ENCODE peak calls at places on chromosomes 7 and 10, in eight cellular contexts. C is heart left ventricle, D is spleen, G is tibial nerve, U is sigmoid colon, S is adrenal gland, A is IMR-90, Q is right lobe of liver. J is an unnamed sample.

GRCh38 chr10:100670828-100671479 is 74.4 kb upstream of the PAX2 start:
- DNase-seq in C (no peak), D (peak), G (no peak), U (no peak), S (no peak), A (no peak), Q (peak), J (peak)

GRCh38 chr7:43758029-43758860 is at the start of gene BLVRA:
- DNase-seq in C (peak), D (peak), G (peak), U (peak), S (peak), A (peak), Q (peak), J (peak)

GRCh38 chr10:80136134-80136571 is 3.6 kb downstream of the PLAC9 start:
- DNase-seq in C (peak), D (no peak), G (peak), U (peak), S (peak), A (peak), Q (no peak), J (no peak)

GRCh38 chr7:123569352-123569999 is 11.9 kb upstream of the NDUFA5 start:
- DNase-seq in C (no peak), D (no peak), G (no peak), U (no peak), S (no peak), A (no peak), Q (no peak), J (no peak)

GRCh38 chr10:61452655-61453641 is at the start of gene TMEM26:
- DNase-seq in C (peak), D (peak), G (no peak), U (peak), S (peak), A (peak), Q (peak), J (no peak)

GRCh38 chr7:101539784-101540183 is 89.3 kb downstream of the MYL10 start:
- DNase-seq in C (peak), D (no peak), G (no peak), U (no peak), S (no peak), A (no peak), Q (no peak), J (no peak)

GRCh38 chr10:6722616-6723004 is 142.5 kb upstream of the PRKCQ start:
- DNase-seq in C (no peak), D (no peak), G (no peak), U (no peak), S (no peak), A (peak), Q (no peak), J (no peak)

GRCh38 chr10:3495281-3495680 is 289.7 kb downstream of the KLF6 start:
- DNase-seq in C (no peak), D (no peak), G (no peak), U (no peak), S (no peak), A (no peak), Q (no peak), J (no peak)

GRCh38 chr7:118737935-118738334 is 513.4 kb downstream of the ANKRD7 start:
- DNase-seq in C (no peak), D (no peak), G (no peak), U (no peak), S (no peak), A (no peak), Q (no peak), J (no peak)

GRCh38 chr7:85630904-85631582 is 444.2 kb upstream of the SEMA3D start:
- DNase-seq in C (no peak), D (no peak), G (no peak), U (no peak), S (no peak), A (peak), Q (no peak), J (no peak)

GRCh38 chr7:95319570-95319969 is 4.8 kb downstream of the PON1 start:
- DNase-seq in C (no peak), D (no peak), G (no peak), U (no peak), S (no peak), A (no peak), Q (no peak), J (no peak)

GRCh38 chr7:95811846-95812445 is 39.6 kb downstream of the DYNC1I1 start:
- DNase-seq in C (no peak), D (no peak), G (no peak), U (no peak), S (peak), A (no peak), Q (no peak), J (no peak)

GRCh38 chr7:47325337-47325736 is 256.6 kb downstream of the TNS3 start:
- DNase-seq in C (no peak), D (no peak), G (no peak), U (no peak), S (no peak), A (no peak), Q (no peak), J (no peak)

GRCh38 chr10:121800146-121800545 is 127.7 kb downstream of the ATE1 start:
- DNase-seq in C (no peak), D (no peak), G (no peak), U (no peak), S (no peak), A (no peak), Q (no peak), J (no peak)

GRCh38 chr10:98878418-98878817 is 357.2 kb downstream of the HPSE2 start:
- DNase-seq in C (no peak), D (no peak), G (no peak), U (no peak), S (no peak), A (peak), Q (no peak), J (no peak)

GRCh38 chr10:3902054-3902808 is 117.2 kb upstream of the KLF6 start:
- DNase-seq in C (no peak), D (peak), G (no peak), U (no peak), S (no peak), A (no peak), Q (no peak), J (no peak)

GRCh38 chr7:148927141-148927540 is 43.0 kb upstream of the EZH2 start:
- DNase-seq in C (no peak), D (peak), G (no peak), U (no peak), S (no peak), A (no peak), Q (no peak), J (no peak)

GRCh38 chr10:122333037-122333436 is 41.5 kb upstream of the PLEKHA1 start:
- DNase-seq in C (no peak), D (no peak), G (no peak), U (no peak), S (no peak), A (no peak), Q (no peak), J (no peak)

GRCh38 chr7:114370177-114370576 is 44.4 kb upstream of the FOXP2 start:
- DNase-seq in C (no peak), D (no peak), G (no peak), U (no peak), S (no peak), A (no peak), Q (no peak), J (no peak)

GRCh38 chr7:92025260-92025659 is 84.6 kb downstream of the AKAP9 start:
- DNase-seq in C (no peak), D (no peak), G (no peak), U (no peak), S (no peak), A (peak), Q (no peak), J (no peak)

GRCh38 chr7:3780525-3780924 is 479.5 kb downstream of the SDK1 start:
- DNase-seq in C (no peak), D (no peak), G (no peak), U (no peak), S (no peak), A (no peak), Q (no peak), J (no peak)

GRCh38 chr10:5574642-5575131 is 49.9 kb downstream of the CALML3 start:
- DNase-seq in C (peak), D (peak), G (no peak), U (peak), S (no peak), A (no peak), Q (peak), J (no peak)

GRCh38 chr10:127012769-127013152 is 107.5 kb downstream of the DOCK1 start:
- DNase-seq in C (peak), D (no peak), G (no peak), U (no peak), S (peak), A (no peak), Q (peak), J (no peak)

GRCh38 chr7:44398506-44398905 is 73.1 kb upstream of the CAMK2B start:
- DNase-seq in C (no peak), D (no peak), G (no peak), U (no peak), S (no peak), A (no peak), Q (no peak), J (no peak)

GRCh38 chr7:55021951-55022617 is 3.3 kb downstream of the EGFR start:
- DNase-seq in C (no peak), D (no peak), G (no peak), U (no peak), S (no peak), A (no peak), Q (no peak), J (no peak)

GRCh38 chr10:72729528-72729927 is 37.6 kb downstream of the MCU start:
- DNase-seq in C (no peak), D (no peak), G (no peak), U (no peak), S (no peak), A (no peak), Q (no peak), J (no peak)

GRCh38 chr10:34711500-34711899 is 103.6 kb downstream of the PARD3 start:
- DNase-seq in C (no peak), D (no peak), G (no peak), U (no peak), S (peak), A (no peak), Q (no peak), J (no peak)

DNA sequence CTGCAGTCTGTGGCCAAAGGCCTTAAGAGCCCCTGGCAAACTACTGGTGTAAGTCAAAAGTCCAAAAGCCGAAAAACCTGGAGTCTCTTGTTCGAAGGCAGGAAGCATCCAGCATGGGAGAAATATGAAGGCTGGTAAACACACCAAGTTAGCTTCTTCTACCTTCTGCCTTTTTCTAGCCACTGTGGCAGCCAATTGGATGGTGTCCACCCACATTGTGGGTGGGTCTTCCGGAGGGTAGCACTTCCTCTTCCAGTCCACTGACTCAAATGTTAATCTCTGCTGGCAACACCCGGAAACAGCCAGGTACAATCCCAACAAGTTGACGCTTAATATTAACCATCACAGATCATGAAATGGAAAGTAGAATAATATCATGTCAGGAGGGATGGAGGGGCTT is 827.6 kb downstream of the SORCS1 start:
- DNase-seq in C (no peak), D (no peak), G (no peak), U (no peak), S (no peak), A (no peak), Q (no peak), J (no peak)
- TF ChIP-seq POLR2A in C (no peak), D (no peak), G (no peak), U (no peak), S (no peak), A (no peak), Q (no peak), J (no peak)

DNA sequence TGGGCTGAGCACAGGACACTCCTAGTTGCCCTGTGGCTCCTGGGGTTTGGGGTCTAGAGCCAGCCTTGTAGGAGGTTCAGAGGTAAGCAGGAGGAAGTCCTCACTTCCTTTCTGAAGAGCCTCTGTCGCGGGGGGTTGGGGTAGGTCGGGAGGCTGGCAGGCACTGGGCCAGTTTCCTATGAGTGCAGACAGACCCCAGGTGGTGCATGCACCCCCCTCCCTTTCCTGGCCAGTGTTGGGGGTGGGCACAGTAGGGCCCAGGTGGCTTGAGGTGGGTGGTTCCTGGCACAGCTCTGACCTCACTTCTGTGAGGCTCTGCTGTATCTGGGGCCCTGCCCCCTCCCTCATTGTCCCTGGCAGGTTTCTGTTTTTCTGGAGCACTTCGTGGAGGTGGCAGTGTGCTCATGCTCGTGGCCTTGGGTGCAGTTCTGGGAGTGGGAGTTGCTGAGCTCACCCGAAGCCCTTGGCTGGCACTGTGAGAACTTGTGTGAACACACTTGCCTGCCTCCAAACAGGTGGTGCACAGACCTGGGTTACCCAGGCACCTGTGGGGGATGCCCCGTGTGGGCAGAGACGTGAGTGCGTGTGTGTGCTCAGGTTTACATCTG is 1.8 kb downstream of the PALD1 start:
- DNase-seq in C (no peak), D (no peak), G (no peak), U (no peak), S (no peak), A (no peak), Q (no peak), J (no peak)
- TF ChIP-seq POLR2A in C (no peak), D (no peak), G (no peak), U (no peak), S (no peak), A (no peak), Q (no peak), J (no peak)

GRCh38 chr10:32957341-32958084 is 517 bp downstream of the ITGB1 start:
- DNase-seq in C (peak), D (peak), G (peak), U (peak), S (peak), A (no peak), Q (peak), J (peak)
- TF ChIP-seq POLR2A in C (no peak), D (no peak), G (no peak), U (no peak), S (peak), A (peak), Q (no peak), J (no peak)

GRCh38 chr10:128695326-128695725 is 569.1 kb upstream of the MKI67 start:
- DNase-seq in C (no peak), D (no peak), G (no peak), U (no peak), S (no peak), A (no peak), Q (no peak), J (no peak)
- TF ChIP-seq POLR2A in C (no peak), D (no peak), G (no peak), U (no peak), S (no peak), A (no peak), Q (no peak), J (no peak)

DNA sequence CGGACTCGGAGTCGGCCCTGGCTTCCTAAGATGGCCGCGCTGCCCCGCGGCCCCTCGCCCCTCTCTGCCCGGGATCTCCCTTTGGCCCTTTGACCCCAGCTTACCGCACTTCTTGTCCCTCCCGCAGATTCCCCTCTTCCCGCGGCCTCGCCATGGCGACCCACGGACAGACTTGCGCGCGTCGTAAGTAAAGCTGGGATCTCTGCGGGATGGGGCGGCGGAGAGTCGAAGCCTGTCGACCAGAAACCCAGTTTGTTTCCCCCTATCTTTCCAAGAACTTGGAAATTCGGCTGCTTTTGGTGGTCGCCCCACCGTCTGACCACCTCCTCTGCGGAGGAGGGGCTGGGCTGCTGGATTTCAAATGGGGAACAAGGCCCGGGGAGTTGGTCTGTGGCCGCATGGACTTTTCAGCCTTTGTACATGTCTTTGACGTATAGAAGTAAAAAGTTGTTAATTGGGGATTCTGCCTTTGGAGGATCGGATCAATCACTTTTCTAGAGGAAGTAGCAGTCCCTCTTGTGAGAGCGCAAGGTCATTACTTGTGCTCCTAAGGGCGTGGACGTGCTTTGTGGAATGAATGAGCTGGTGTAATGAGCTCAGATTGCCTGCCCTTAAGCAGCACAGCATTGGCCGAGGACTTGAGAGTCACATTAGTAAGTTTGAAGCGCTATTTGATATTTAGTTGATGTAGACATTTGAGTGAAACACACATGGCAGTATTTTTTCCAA is 575 bp downstream of the VDAC2 start:
- DNase-seq in C (no peak), D (no peak), G (no peak), U (peak), S (no peak), A (peak), Q (no peak), J (peak)
- TF ChIP-seq POLR2A in C (no peak), D (no peak), G (no peak), U (no peak), S (peak), A (peak), Q (peak), J (peak)

GRCh38 chr7:155305251-155305904 is 7.7 kb downstream of the INSIG1 start:
- DNase-seq in C (no peak), D (no peak), G (no peak), U (no peak), S (no peak), A (no peak), Q (no peak), J (no peak)
- TF ChIP-seq POLR2A in C (no peak), D (no peak), G (no peak), U (no peak), S (no peak), A (no peak), Q (no peak), J (peak)

DNA sequence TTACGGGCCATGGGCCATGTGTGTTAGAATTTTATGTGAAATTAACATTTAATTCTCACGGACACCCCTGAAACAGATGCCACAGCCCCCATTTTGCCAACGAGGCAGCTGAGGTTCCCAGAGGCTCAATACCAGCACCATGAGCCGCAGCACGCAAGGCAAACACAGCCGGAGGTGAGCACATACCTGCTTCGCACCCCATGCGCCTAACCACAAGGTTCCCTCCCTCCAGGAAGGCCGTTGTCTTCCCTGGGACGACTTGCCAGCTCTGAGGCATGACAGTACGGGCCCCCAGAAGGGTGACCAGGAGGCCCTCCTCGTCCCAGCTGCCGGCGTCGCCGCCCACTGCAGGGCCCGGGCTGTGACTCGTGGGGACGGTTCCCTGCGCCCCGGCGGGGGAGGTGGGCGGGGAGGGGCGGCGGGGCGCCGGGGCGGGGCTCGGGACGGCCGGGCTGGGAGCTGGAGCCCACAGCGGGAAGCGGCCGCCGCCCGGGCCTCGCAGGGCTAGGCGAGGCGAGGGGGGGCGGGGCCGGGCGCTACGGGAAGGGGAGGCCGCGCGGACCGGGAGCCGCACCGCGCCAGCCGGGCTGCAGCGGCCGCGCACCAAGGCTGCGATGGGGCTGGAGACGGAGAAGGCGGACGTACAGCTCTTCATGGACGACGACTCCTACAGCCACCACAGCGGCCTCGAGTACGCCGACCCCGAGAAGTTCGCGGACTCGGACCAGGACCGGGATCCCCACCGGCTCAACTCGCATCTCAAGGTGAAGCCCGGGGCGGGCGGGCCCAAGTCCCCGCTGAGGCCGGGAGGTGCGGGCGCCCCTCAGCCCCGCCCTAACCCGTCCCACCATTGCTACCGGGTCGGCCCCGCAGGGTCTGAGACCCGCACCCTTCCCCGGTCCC is at the start of gene CAV2:
- DNase-seq in C (peak), D (peak), G (peak), U (peak), S (peak), A (peak), Q (peak), J (peak)
- TF ChIP-seq POLR2A in C (no peak), D (no peak), G (no peak), U (no peak), S (peak), A (no peak), Q (peak), J (no peak)

J was measured in erythroblast.